ENCODE peak calls at places on chromosomes 6 and 20, in nine cellular contexts. E is small intestine; Z is cardiac muscle cell; L is naive thymus-derived CD4-positive, alpha-beta T cell; B is tibial nerve; N is psoas muscle; K is uterus; M is CD8-positive, alpha-beta T cell; D is IMR-90. V is an unnamed sample. For H3K4me1 and H3K9me3, the result is how much of the 10 kb centered on the place peaks cover.

GRCh38 chr6:36692220-36692619 is 5.4 kb upstream of the RAB44 start:
- DNase-seq in L (no peak), B (no peak), N (peak), M (peak), Z (no peak), E (no peak), K (no peak), D (no peak), V (peak)

GRCh38 chr20:53940883-53941546 is 129.4 kb downstream of the BCAS1 start:
- DNase-seq in E (peak), B (no peak), N (no peak), K (no peak), L (no peak), D (peak), Z (peak), M (no peak), V (no peak)

GRCh38 chr20:44709380-44709779 is 5.8 kb upstream of the CCN5 start:
- DNase-seq in E (no peak), B (no peak), N (no peak), K (no peak), Z (no peak), D (no peak), L (no peak), M (no peak), V (no peak)

GRCh38 chr20:44199877-44200276 is 10.7 kb downstream of the OSER1 start:
- DNase-seq in Z (no peak), E (no peak), M (no peak), K (no peak), N (no peak), D (no peak), B (no peak), L (no peak), V (no peak)

GRCh38 chr6:7196019-7196402 is 88.2 kb downstream of the RREB1 start:
- DNase-seq in Z (no peak), M (no peak), K (no peak), L (peak), D (no peak), E (no peak), B (no peak), N (no peak), V (no peak)

GRCh38 chr20:48157970-48158369 is 372.7 kb upstream of the SULF2 start:
- DNase-seq in M (no peak), Z (peak), N (peak), L (no peak), D (no peak), E (no peak), B (no peak), K (peak), V (no peak)

GRCh38 chr20:33549229-33549628 is 59.3 kb downstream of the CBFA2T2 start:
- DNase-seq in L (no peak), M (no peak), B (no peak), E (no peak), K (no peak), D (no peak), Z (peak), N (no peak), V (no peak)

GRCh38 chr20:63978319-63979220 is 872 bp downstream of the SAMD10 start:
- DNase-seq in D (peak), M (peak), L (no peak), K (peak), E (peak), N (peak), Z (peak), B (no peak), V (no peak)

GRCh38 chr20:63682384-63683139 is 13.9 kb upstream of the TNFRSF6B start:
- DNase-seq in M (no peak), B (no peak), N (peak), Z (peak), K (peak), E (no peak), D (peak), L (no peak), V (no peak)

GRCh38 chr6:25449774-25450173 is 170.6 kb downstream of the CARMIL1 start:
- DNase-seq in K (no peak), L (no peak), D (no peak), Z (peak), E (no peak), B (no peak), M (no peak), N (no peak), V (no peak)

GRCh38 chr6:45326698-45327417 is 1.3 kb upstream of the RUNX2 start:
- DNase-seq in M (no peak), E (no peak), L (no peak), Z (no peak), N (no peak), D (no peak), B (no peak), K (no peak), V (no peak)

GRCh38 chr6:166052837-166053236 is 114.8 kb downstream of the TBXT start:
- DNase-seq in K (no peak), M (no peak), L (no peak), D (no peak), B (no peak), Z (no peak), N (no peak), E (no peak), V (no peak)

GRCh38 chr6:99471638-99472037 is 43.6 kb downstream of the USP45 start:
- DNase-seq in Z (no peak), E (no peak), L (no peak), K (no peak), D (no peak), B (no peak), N (no peak), M (no peak), V (no peak)

GRCh38 chr6:52155791-52156576 is 30.2 kb upstream of the IL17A start:
- DNase-seq in L (no peak), E (no peak), K (no peak), N (no peak), B (no peak), Z (no peak), D (no peak), M (no peak), V (no peak)

GRCh38 chr20:5160882-5161281 is 34.1 kb downstream of the CDS2 start:
- DNase-seq in N (no peak), Z (no peak), L (no peak), K (no peak), B (no peak), M (no peak), E (no peak), D (peak), V (no peak)

GRCh38 chr6:68834561-68834960 is 199.5 kb downstream of the ADGRB3 start:
- DNase-seq in K (no peak), E (no peak), Z (no peak), D (no peak), N (no peak), M (no peak), L (no peak), B (no peak), V (no peak)

GRCh38 chr6:108164815-108165706 is 761 bp upstream of the NR2E1 start:
- DNase-seq in L (no peak), B (no peak), K (no peak), M (no peak), E (no peak), Z (no peak), D (no peak), N (no peak), V (no peak)

GRCh38 chr6:55388161-55388560 is 60.9 kb downstream of the GFRAL start:
- DNase-seq in M (no peak), K (no peak), E (no peak), L (no peak), D (peak), B (no peak), Z (no peak), N (no peak), V (no peak)

GRCh38 chr20:56427797-56428196 is 15.7 kb downstream of the CASS4 start:
- DNase-seq in B (no peak), K (no peak), M (no peak), N (no peak), L (no peak), E (no peak), Z (no peak), D (no peak), V (no peak)

GRCh38 chr6:82275686-82276085 is 28.1 kb upstream of the IBTK start:
- DNase-seq in D (no peak), M (no peak), Z (no peak), L (no peak), E (no peak), K (no peak), B (no peak), N (no peak), V (no peak)

GRCh38 chr6:36884610-36885009 is 1.1 kb upstream of the C6orf89 start:
- DNase-seq in D (no peak), M (no peak), N (no peak), E (no peak), L (no peak), Z (no peak), K (no peak), B (no peak), V (no peak)

GRCh38 chr6:127347188-127347587 is 3.8 kb upstream of the ECHDC1 start:
- DNase-seq in M (no peak), N (no peak), Z (peak), L (no peak), B (no peak), K (no peak), E (no peak), D (no peak), V (no peak)

GRCh38 chr6:47651505-47651944 is 46.9 kb upstream of the ADGRF4 start:
- DNase-seq in E (no peak), M (no peak), L (no peak), Z (peak), D (peak), B (no peak), N (no peak), K (no peak), V (no peak)

GRCh38 chr6:44122821-44123220 is 4.4 kb downstream of the MRPL14 start:
- DNase-seq in K (no peak), M (no peak), E (peak), B (no peak), L (no peak), N (no peak), D (no peak), Z (peak), V (peak)

GRCh38 chr6:44119704-44120262 is 7.5 kb downstream of the MRPL14 start:
- DNase-seq in Z (peak), N (no peak), L (no peak), M (no peak), B (no peak), D (no peak), E (peak), K (no peak), V (no peak)

GRCh38 chr6:44120692-44121443 is 6.4 kb downstream of the MRPL14 start:
- DNase-seq in M (no peak), E (no peak), L (no peak), D (no peak), Z (no peak), N (no peak), K (no peak), B (no peak), V (no peak)

GRCh38 chr6:44126320-44127149 is 717 bp downstream of the MRPL14 start:
- DNase-seq in N (peak), K (peak), B (no peak), M (peak), E (peak), L (peak), D (peak), Z (peak), V (peak)

DNA sequence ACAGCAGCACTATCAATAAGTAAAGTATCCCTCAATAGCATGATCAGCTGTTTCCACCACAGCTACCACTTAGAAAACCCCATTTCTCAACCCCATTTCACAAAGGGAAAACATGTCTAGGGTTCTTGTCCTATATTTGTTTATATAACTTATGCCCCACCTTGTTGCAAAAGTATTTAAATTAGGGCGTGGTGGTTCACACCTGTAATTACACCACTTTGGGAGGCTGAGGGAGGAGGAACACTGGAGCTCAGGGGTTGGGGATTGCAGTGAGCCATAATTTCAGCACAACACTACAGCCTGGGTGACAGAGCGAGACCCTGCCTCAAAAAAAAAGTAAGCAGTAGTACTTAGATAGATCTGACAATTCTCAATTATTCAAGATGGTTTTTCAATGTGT is 3.7 kb downstream of the MRPL14 start:
- DNase-seq in M (no peak), Z (no peak), L (no peak), K (no peak), N (no peak), E (peak), B (no peak), D (no peak), V (peak)
- H3K4me1 ChIP-seq in M (half or more), Z (half or more), L (under half), K (under half), N (half or more), E (under half), B (under half), D (under half), V (half or more)

GRCh38 chr6:41584205-41584604 is 38.0 kb downstream of the FOXP4 start:
- DNase-seq in N (no peak), D (no peak), M (no peak), B (no peak), Z (no peak), E (peak), K (no peak), L (no peak), V (no peak)
- H3K9me3 ChIP-seq in N (under half), D (under half), M (under half), B (under half), Z (under half), E (under half), K (under half), L (under half), V (under half)

DNA sequence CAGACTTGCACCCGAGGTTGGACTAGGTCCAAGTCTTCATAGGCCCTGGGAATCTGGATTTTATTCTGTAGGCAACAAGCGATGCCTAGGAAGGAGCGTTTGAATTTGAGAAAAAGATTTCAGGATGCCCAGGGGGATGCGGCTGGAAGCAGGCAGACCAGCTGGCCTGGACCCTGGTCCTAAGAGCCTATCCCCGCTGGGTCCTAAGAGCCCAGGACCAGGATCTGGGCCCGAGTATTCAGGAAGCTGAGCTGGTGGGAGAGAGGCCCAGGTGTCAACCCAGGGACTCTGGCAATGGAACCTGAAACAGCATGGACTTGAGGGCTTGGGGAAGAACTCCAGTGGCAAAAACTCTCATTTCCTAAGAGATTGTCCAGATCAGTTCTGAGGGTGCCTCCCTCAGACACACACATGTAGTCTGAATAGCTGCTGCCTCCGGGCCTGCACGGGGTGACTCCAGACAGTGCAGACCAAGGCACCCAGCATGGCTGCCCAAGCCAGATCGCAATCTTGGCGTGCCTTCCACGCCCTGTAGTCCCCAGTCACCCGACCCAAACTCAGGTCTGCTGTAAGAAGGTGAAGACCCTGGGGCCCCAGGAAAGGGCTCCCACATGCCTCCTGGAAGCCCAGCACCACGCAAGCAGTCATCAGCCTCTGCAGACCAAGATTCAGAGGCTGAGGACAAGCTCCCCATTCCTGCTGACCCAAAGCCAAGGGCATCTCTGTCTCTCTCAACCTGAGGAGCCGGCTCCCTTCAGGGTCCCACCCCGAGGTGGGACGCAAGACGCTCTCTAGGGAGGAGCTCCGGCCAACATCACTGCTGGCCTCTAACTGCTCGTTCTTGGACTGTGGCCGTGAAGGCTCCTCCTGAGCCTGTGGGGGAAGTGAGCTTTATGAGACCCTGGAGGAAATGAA is 34.4 kb downstream of the RRBP1 start:
- DNase-seq in N (peak), K (peak), E (no peak), L (no peak), B (no peak), M (no peak), Z (no peak), D (no peak), V (no peak)
- H3K4me1 ChIP-seq in N (half or more), K (under half), E (under half), L (under half), B (under half), M (under half), Z (half or more), D (under half), V (under half)

GRCh38 chr6:27290065-27290849 is 21.8 kb downstream of the POM121L2 start:
- DNase-seq in Z (no peak), E (no peak), D (peak), M (no peak), K (no peak), N (no peak), B (no peak), L (no peak), V (no peak)

GRCh38 chr6:27293436-27294152 is 18.5 kb downstream of the POM121L2 start:
- DNase-seq in D (peak), L (no peak), Z (peak), M (no peak), B (no peak), K (no peak), E (no peak), N (no peak), V (no peak)

GRCh38 chr6:27288136-27289044 is 23.7 kb downstream of the POM121L2 start:
- DNase-seq in L (no peak), Z (no peak), N (no peak), K (no peak), E (no peak), D (no peak), B (no peak), M (no peak), V (no peak)

GRCh38 chr6:27287751-27288135 is 24.3 kb downstream of the POM121L2 start:
- DNase-seq in L (no peak), B (no peak), K (no peak), E (no peak), Z (no peak), D (no peak), M (no peak), N (no peak), V (no peak)

GRCh38 chr6:27290850-27291208 is 21.2 kb downstream of the POM121L2 start:
- DNase-seq in K (no peak), N (no peak), D (no peak), M (no peak), B (no peak), Z (no peak), L (no peak), E (no peak), V (no peak)
- H3K9me3 ChIP-seq in K (under half), N (under half), D (under half), M (under half), B (under half), Z (under half), L (under half), E (under half), V (under half)

GRCh38 chr6:15408008-15408407 is 162.1 kb downstream of the JARID2 start:
- DNase-seq in L (no peak), E (no peak), B (no peak), Z (no peak), M (no peak), K (no peak), D (no peak), N (no peak), V (no peak)
- H3K4me1 ChIP-seq in L (half or more), E (under half), B (under half), Z (under half), M (under half), K (under half), D (under half), N (half or more), V (half or more)

GRCh38 chr6:41160933-41161332 is 2.0 kb downstream of the TREM2 start:
- DNase-seq in L (no peak), B (no peak), M (no peak), K (no peak), Z (no peak), D (no peak), N (no peak), E (no peak), V (no peak)
- H3K9me3 ChIP-seq in L (under half), B (under half), M (under half), K (under half), Z (under half), D (under half), N (under half), E (under half), V (under half)

GRCh38 chr6:12119085-12119588 is 107.0 kb downstream of the HIVEP1 start:
- DNase-seq in E (peak), M (peak), Z (peak), B (no peak), D (no peak), L (peak), N (no peak), K (no peak), V (peak)
- H3K4me1 ChIP-seq in E (under half), M (under half), Z (under half), B (under half), D (under half), L (under half), N (under half), K (under half), V (under half)